ENCODE peak calls at places on chromosomes 2 and 18, in four cellular contexts. E is GM12878, V is K562, B is HepG2. W is an unnamed sample.

GRCh38 chr2:100460904-100461303 is 9.4 kb upstream of the NMS start:
- DNase-seq in E (no peak), V (no peak), B (no peak), W (no peak)

GRCh38 chr18:23563377-23564043 is 22.8 kb downstream of the NPC1 start:
- DNase-seq in E (no peak), V (no peak), B (no peak), W (no peak)

GRCh38 chr2:171893196-171893823 is 734 bp downstream of the SLC25A12 start:
- DNase-seq in E (no peak), V (peak), B (no peak), W (no peak)

GRCh38 chr2:54325148-54325547 is 69.1 kb upstream of the TSPYL6 start:
- DNase-seq in E (no peak), V (no peak), B (no peak), W (no peak)

GRCh38 chr2:187224989-187225388 is 223.1 kb downstream of the CALCRL start:
- DNase-seq in E (no peak), V (no peak), B (no peak), W (no peak)

GRCh38 chr2:237157551-237158102 is 71.9 kb downstream of the COPS8 start:
- DNase-seq in E (no peak), V (no peak), B (no peak), W (no peak)

GRCh38 chr2:102172749-102173148 is 14.1 kb upstream of the IL1RL2 start:
- DNase-seq in E (no peak), V (no peak), B (no peak), W (no peak)

GRCh38 chr2:179614121-179614520 is 247.3 kb downstream of the ZNF385B start:
- DNase-seq in E (no peak), V (no peak), B (no peak), W (no peak)

GRCh38 chr2:120463527-120463926 is 117.6 kb downstream of the INHBB start:
- DNase-seq in E (no peak), V (no peak), B (no peak), W (no peak)

GRCh38 chr2:127577208-127577475 is 41.7 kb downstream of the MYO7B start:
- DNase-seq in E (no peak), V (no peak), B (no peak), W (no peak)

GRCh38 chr18:63265322-63265721 is 54.2 kb downstream of the BCL2 start:
- DNase-seq in E (no peak), V (no peak), B (no peak), W (no peak)

GRCh38 chr2:14675489-14675888 is 43.0 kb downstream of the LRATD1 start:
- DNase-seq in E (no peak), V (no peak), B (no peak), W (no peak)

GRCh38 chr2:54336136-54336976 is 80.3 kb upstream of the TSPYL6 start:
- DNase-seq in E (no peak), V (no peak), B (no peak), W (no peak)

GRCh38 chr2:9407363-9407811 is 15.9 kb downstream of the ITGB1BP1 start:
- DNase-seq in E (no peak), V (no peak), B (no peak), W (no peak)

GRCh38 chr2:188078544-188078943 is 213.1 kb upstream of the GULP1 start:
- DNase-seq in E (peak), V (no peak), B (no peak), W (no peak)

GRCh38 chr2:233199870-233200269 is 51.6 kb upstream of the ATG16L1 start:
- DNase-seq in E (no peak), V (no peak), B (no peak), W (no peak)

GRCh38 chr2:232117413-232117812 is 155.9 kb downstream of the DIS3L2 start:
- DNase-seq in E (no peak), V (no peak), B (peak), W (no peak)

GRCh38 chr2:128607440-128607839 is 288.8 kb upstream of the HS6ST1 start:
- DNase-seq in E (no peak), V (no peak), B (no peak), W (no peak)

GRCh38 chr2:57180678-57181077 is 865.9 kb upstream of the VRK2 start:
- DNase-seq in E (no peak), V (no peak), B (no peak), W (no peak)

GRCh38 chr2:172996387-172996961 is 79.2 kb upstream of the MAP3K20 start:
- DNase-seq in E (no peak), V (no peak), B (no peak), W (no peak)

GRCh38 chr2:189782221-189782671 is 1.9 kb downstream of the ORMDL1 start:
- DNase-seq in E (no peak), V (no peak), B (peak), W (no peak)

GRCh38 chr18:67654101-67654500 is 137.6 kb upstream of the DSEL start:
- DNase-seq in E (no peak), V (no peak), B (no peak), W (no peak)

GRCh38 chr2:7612969-7613368 is 695.8 kb downstream of the RNF144A start:
- DNase-seq in E (no peak), V (no peak), B (peak), W (no peak)

GRCh38 chr18:58288922-58289797 is 245.1 kb downstream of the NEDD4L start:
- DNase-seq in E (no peak), V (no peak), B (no peak), W (no peak)

GRCh38 chr2:121470917-121471316 is 59.8 kb upstream of the RNU4ATAC start:
- DNase-seq in E (no peak), V (no peak), B (no peak), W (no peak)

GRCh38 chr2:216447293-216447692 is 35.0 kb downstream of the SMARCAL1 start:
- DNase-seq in E (no peak), V (no peak), B (no peak), W (no peak)

GRCh38 chr2:132439703-132440398 is 23.2 kb downstream of the GPR39 start:
- DNase-seq in E (no peak), V (no peak), B (peak), W (no peak)

GRCh38 chr2:236512902-236513433 is 56.7 kb upstream of the ACKR3 start:
- DNase-seq in E (peak), V (peak), B (peak), W (peak)

GRCh38 chr18:76567835-76568445 is 72.9 kb upstream of the ZNF516 start:
- DNase-seq in E (no peak), V (no peak), B (no peak), W (no peak)

DNA sequence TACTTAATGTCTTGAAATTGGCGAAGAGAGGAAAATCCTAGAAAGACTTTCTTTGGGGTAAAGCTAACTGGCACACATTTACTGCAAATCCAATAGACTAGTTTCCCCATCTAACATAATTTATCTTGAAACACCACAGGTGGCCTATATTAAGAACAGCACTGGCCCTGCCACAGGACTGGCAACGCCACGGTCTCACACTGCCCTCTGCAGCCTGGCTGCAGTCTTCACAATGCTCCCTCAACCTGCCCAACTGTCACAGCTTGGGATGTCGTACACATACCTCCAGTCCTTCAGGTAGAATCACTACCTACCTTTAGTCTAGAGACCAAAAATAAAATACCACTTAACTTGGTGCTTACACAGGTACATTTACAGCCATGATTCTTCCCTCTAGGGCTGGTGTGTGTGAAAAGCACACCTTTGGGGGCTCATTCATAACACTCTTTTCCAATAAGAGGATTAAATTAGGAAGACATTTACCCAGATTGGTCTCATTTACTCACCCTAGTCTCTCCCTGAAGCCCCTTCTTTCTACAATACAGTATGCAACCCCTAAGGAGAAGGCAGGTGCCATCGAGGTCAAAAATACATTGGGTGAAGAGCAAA is 222.2 kb downstream of the C1D start:
- DNase-seq in E (no peak), V (peak), B (peak), W (peak)
- TF ChIP-seq TARDBP in E (no peak), V (no peak), B (no peak), W (no peak)

GRCh38 chr2:205811387-205811786 is 129.1 kb downstream of the NRP2 start:
- DNase-seq in E (no peak), V (no peak), B (no peak), W (no peak)
- TF ChIP-seq FOXM1 in E (no peak), V (no peak), B (no peak), W (no peak)

DNA sequence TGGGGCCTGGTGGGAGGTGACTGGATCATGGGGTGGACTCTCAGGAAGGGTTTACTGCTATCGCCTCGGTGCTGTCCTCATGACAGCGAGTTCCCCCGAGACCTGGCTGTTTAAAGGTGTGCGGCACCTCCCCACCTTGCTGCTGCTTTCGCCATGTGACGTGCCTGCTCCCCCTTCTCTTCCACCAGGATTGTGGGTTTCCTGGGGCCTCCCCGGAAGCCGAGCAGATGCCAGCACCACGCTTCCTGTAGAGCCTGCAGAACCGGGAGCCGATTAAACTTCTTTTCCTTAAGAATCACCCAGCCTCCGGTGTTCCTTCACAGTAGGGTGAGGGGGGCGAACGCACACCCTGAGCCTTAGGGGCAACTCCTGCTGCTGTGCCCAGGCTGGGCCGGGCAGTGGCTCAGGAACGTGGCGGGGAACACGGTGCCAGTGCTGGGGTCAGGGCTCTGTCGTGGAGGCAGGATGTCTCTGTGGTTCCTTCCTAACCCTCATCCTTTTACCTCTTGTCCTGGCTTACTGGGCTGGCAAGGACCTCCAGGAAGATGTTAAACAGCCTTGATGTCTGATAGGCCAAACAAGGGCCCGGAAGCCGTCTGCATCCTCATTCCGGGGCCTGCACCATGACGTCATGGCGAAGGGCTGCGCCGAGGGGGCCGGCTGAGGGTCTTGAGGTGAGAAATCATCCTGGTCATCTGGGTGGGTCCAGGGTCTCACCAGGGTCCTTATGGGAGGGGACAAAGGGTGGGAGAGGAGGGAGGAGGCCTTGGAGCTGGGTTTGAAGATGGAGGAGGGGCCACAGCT is 12.7 kb downstream of the NEU4 start:
- DNase-seq in E (no peak), V (no peak), B (no peak), W (no peak)
- TF ChIP-seq TARDBP in E (no peak), V (no peak), B (no peak), W (no peak)

DNA sequence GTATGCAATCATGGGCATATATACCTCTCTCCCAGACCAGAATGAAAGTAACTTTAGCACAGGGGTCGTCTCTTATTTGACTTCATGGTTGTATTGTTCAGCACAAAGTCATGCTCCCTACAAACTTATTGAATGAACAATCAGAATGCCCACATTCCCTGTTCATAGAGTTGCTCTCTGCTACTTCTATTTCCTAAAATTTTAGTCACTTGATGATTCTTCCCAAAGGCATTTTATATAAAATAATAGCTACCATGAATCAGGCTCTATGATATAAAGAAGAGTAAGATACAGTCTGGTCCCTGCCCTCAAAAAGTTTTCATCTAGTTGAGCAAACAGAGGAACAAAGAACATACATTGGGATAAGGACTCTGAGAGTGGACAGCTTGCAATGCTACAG is 162.2 kb downstream of the SLC39A10 start:
- DNase-seq in E (no peak), V (no peak), B (no peak), W (no peak)
- TF ChIP-seq FOXM1 in E (no peak), V (no peak), B (no peak), W (no peak)

DNA sequence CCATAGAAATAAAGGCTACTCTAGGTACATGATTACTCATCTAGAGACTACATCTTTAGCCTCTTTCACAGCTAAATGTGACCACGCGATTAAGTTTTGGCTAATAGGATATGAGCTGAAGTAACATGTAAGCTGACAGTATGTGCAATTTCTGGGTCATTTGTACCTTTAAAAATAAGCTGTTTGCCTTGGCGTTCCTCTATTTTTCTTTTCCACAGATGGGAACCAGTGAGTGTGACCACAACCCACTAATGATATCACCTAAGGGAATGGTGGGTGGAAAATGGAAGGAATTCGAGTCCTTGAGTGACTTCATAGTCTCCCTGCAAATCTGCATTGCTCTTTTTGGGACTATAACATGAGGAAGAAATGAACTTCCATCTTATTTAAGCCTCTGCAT is 11.7 kb upstream of the NABP1 start:
- DNase-seq in E (no peak), V (no peak), B (no peak), W (no peak)
- TF ChIP-seq TARDBP in E (no peak), V (no peak), B (no peak), W (no peak)

GRCh38 chr18:25230658-25231326 is 121.2 kb downstream of the ZNF521 start:
- DNase-seq in E (no peak), V (no peak), B (no peak), W (no peak)
- TF ChIP-seq FOXM1 in E (no peak), V (no peak), B (no peak), W (no peak)

GRCh38 chr2:162768646-162769045 is 69.9 kb downstream of the KCNH7 start:
- DNase-seq in E (no peak), V (no peak), B (no peak), W (no peak)

DNA sequence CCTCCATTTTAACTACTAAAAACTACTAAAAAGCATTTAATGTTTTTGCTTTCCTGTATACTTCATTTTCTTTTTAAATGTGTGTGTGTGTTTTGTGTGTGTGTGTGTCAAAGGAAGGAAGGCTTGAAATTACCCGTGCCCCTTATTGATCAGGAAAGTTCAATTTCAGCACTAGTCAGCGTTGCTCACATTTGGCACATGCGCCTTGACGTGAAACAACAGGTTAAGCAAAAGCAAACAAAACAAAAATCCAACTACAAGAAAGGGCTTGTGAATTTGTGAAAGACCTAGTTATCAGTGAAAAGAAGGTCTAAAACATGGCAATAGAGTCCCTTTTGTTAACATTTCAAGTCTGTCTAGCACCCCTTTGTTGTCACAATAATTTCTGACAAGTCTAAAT is 72.5 kb downstream of the KCNH7 start:
- DNase-seq in E (no peak), V (no peak), B (no peak), W (no peak)
- TF ChIP-seq TARDBP in E (no peak), V (no peak), B (no peak), W (no peak)

GRCh38 chr2:157627594-157628281 is 926 bp downstream of the ACVR1C start:
- DNase-seq in E (no peak), V (no peak), B (no peak), W (peak)

GRCh38 chr2:157625311-157625710 is 3.4 kb downstream of the ACVR1C start:
- DNase-seq in E (no peak), V (no peak), B (no peak), W (no peak)

GRCh38 chr2:157628532-157629415 is at the start of gene ACVR1C:
- DNase-seq in E (no peak), V (peak), B (peak), W (peak)

GRCh38 chr2:157628282-157628531 is 457 bp downstream of the ACVR1C start:
- DNase-seq in E (no peak), V (no peak), B (no peak), W (peak)
- TF ChIP-seq FOXM1 in E (no peak), V (no peak), B (no peak), W (no peak)

DNA sequence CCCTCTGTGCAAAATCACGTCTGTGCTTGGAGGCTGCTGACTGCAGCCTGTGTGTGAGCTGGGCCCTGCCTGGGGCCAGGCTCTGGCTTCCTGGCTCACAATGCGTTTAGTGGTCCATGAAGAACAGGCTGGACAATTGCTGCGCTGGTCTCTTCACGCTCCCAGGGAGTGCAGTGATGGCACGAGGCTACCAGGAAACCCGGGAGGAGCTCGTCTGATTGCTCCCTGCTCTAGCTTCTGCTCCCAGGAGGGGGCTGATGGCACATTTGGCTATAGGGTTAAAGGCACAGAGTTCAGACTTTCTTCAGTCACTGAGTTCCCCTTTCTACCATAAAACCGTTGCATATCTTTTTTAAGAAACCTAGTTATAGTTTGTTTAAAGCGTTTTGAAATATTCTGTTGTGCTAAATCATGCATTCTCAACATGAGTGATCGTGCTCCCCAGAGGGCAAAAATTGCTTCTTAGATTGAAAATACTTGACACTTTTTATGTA is 60.2 kb downstream of the KCNF1 start:
- DNase-seq in E (no peak), V (no peak), B (no peak), W (no peak)
- TF ChIP-seq TARDBP in E (no peak), V (no peak), B (no peak), W (no peak)